ENCODE peak calls at places on chromosomes 4 and X, in eight cellular contexts. One of them, this sample, is unnamed.

GRCh38 chrX:2817036-2817435 is 11.7 kb upstream of the GYG2 start:
- DNase-seq in stimulated activated CD4-positive, alpha-beta T cell treated with anti-CD3 and anti-CD28 coated beads, Interleukin-2, amount 100 ng/mL, for 48 hours: no peak
- DNase-seq in brain microvascular endothelial cell: no peak
- DNase-seq in GDM1: no peak
- DNase-seq in effector CD4-positive, alpha-beta T cell: no peak
- DNase-seq in sigmoid colon: no peak
- DNase-seq in activated effector memory CD4-positive, alpha-beta T cell treated with Interleukin-2 at 50 U/mL for 16 hours: no peak
- DNase-seq in HepG2: no peak
- DNase-seq in this sample: no peak

GRCh38 chr4:6876440-6876839 is 33.2 kb upstream of the TBC1D14 start:
- DNase-seq in GDM1: no peak
- DNase-seq in activated effector memory CD4-positive, alpha-beta T cell treated with Interleukin-2 at 50 U/mL for 16 hours: no peak
- DNase-seq in effector CD4-positive, alpha-beta T cell: no peak
- DNase-seq in brain microvascular endothelial cell: no peak
- DNase-seq in HepG2: no peak
- DNase-seq in stimulated activated CD4-positive, alpha-beta T cell treated with anti-CD3 and anti-CD28 coated beads, Interleukin-2, amount 100 ng/mL, for 48 hours: no peak
- DNase-seq in sigmoid colon: no peak
- DNase-seq in this sample: no peak

GRCh38 chr4:140052050-140052449 is 101.9 kb downstream of the MAML3 start:
- DNase-seq in stimulated activated CD4-positive, alpha-beta T cell treated with anti-CD3 and anti-CD28 coated beads, Interleukin-2, amount 100 ng/mL, for 48 hours: no peak
- DNase-seq in HepG2: peak
- DNase-seq in brain microvascular endothelial cell: peak
- DNase-seq in GDM1: peak
- DNase-seq in activated effector memory CD4-positive, alpha-beta T cell treated with Interleukin-2 at 50 U/mL for 16 hours: no peak
- DNase-seq in sigmoid colon: no peak
- DNase-seq in effector CD4-positive, alpha-beta T cell: peak
- DNase-seq in this sample: no peak

GRCh38 chrX:23134171-23134570 is 134.4 kb downstream of the DDX53 start:
- DNase-seq in GDM1: no peak
- DNase-seq in brain microvascular endothelial cell: no peak
- DNase-seq in activated effector memory CD4-positive, alpha-beta T cell treated with Interleukin-2 at 50 U/mL for 16 hours: no peak
- DNase-seq in stimulated activated CD4-positive, alpha-beta T cell treated with anti-CD3 and anti-CD28 coated beads, Interleukin-2, amount 100 ng/mL, for 48 hours: no peak
- DNase-seq in HepG2: no peak
- DNase-seq in effector CD4-positive, alpha-beta T cell: no peak
- DNase-seq in sigmoid colon: no peak
- DNase-seq in this sample: no peak

GRCh38 chr4:113496698-113497097 is 264.8 kb downstream of the CAMK2D start:
- DNase-seq in brain microvascular endothelial cell: no peak
- DNase-seq in effector CD4-positive, alpha-beta T cell: no peak
- DNase-seq in stimulated activated CD4-positive, alpha-beta T cell treated with anti-CD3 and anti-CD28 coated beads, Interleukin-2, amount 100 ng/mL, for 48 hours: no peak
- DNase-seq in sigmoid colon: no peak
- DNase-seq in GDM1: no peak
- DNase-seq in HepG2: no peak
- DNase-seq in activated effector memory CD4-positive, alpha-beta T cell treated with Interleukin-2 at 50 U/mL for 16 hours: no peak
- DNase-seq in this sample: no peak

GRCh38 chr4:121900132-121900983 is 30.1 kb upstream of the BBS7 start:
- DNase-seq in activated effector memory CD4-positive, alpha-beta T cell treated with Interleukin-2 at 50 U/mL for 16 hours: no peak
- DNase-seq in brain microvascular endothelial cell: peak
- DNase-seq in GDM1: peak
- DNase-seq in stimulated activated CD4-positive, alpha-beta T cell treated with anti-CD3 and anti-CD28 coated beads, Interleukin-2, amount 100 ng/mL, for 48 hours: peak
- DNase-seq in effector CD4-positive, alpha-beta T cell: peak
- DNase-seq in sigmoid colon: no peak
- DNase-seq in HepG2: peak
- DNase-seq in this sample: no peak

GRCh38 chrX:1466232-1466661 is 13.5 kb upstream of the ASMTL start:
- DNase-seq in effector CD4-positive, alpha-beta T cell: no peak
- DNase-seq in HepG2: no peak
- DNase-seq in brain microvascular endothelial cell: no peak
- DNase-seq in activated effector memory CD4-positive, alpha-beta T cell treated with Interleukin-2 at 50 U/mL for 16 hours: no peak
- DNase-seq in stimulated activated CD4-positive, alpha-beta T cell treated with anti-CD3 and anti-CD28 coated beads, Interleukin-2, amount 100 ng/mL, for 48 hours: no peak
- DNase-seq in GDM1: no peak
- DNase-seq in sigmoid colon: peak
- DNase-seq in this sample: no peak

GRCh38 chr4:148203056-148203898 is 238.9 kb downstream of the NR3C2 start:
- DNase-seq in effector CD4-positive, alpha-beta T cell: no peak
- DNase-seq in GDM1: no peak
- DNase-seq in brain microvascular endothelial cell: no peak
- DNase-seq in sigmoid colon: no peak
- DNase-seq in HepG2: no peak
- DNase-seq in stimulated activated CD4-positive, alpha-beta T cell treated with anti-CD3 and anti-CD28 coated beads, Interleukin-2, amount 100 ng/mL, for 48 hours: no peak
- DNase-seq in activated effector memory CD4-positive, alpha-beta T cell treated with Interleukin-2 at 50 U/mL for 16 hours: no peak
- DNase-seq in this sample: no peak

GRCh38 chr4:162770761-162771490 is 395.8 kb downstream of the NAF1 start:
- DNase-seq in HepG2: no peak
- DNase-seq in sigmoid colon: no peak
- DNase-seq in stimulated activated CD4-positive, alpha-beta T cell treated with anti-CD3 and anti-CD28 coated beads, Interleukin-2, amount 100 ng/mL, for 48 hours: no peak
- DNase-seq in GDM1: no peak
- DNase-seq in brain microvascular endothelial cell: no peak
- DNase-seq in effector CD4-positive, alpha-beta T cell: no peak
- DNase-seq in activated effector memory CD4-positive, alpha-beta T cell treated with Interleukin-2 at 50 U/mL for 16 hours: no peak
- DNase-seq in this sample: no peak